ENCODE peak calls at places on chromosomes 3 and 15, in four cellular contexts. U is colonic mucosa, A is aorta, J is right lobe of liver. K is an unnamed sample.

GRCh38 chr15:76059320-76060097 is at the start of gene TMEM266:
- DNase-seq in U (peak), A (no peak), J (peak), K (no peak)

GRCh38 chr3:43153189-43154083 is 47.6 kb upstream of the POMGNT2 start:
- DNase-seq in U (peak), A (peak), J (no peak), K (peak)

GRCh38 chr3:156291269-156292123 is 171.1 kb downstream of the KCNAB1 start:
- DNase-seq in U (no peak), A (peak), J (no peak), K (no peak)

GRCh38 chr15:63042879-63043340 is 363 bp downstream of the TPM1 start:
- DNase-seq in U (peak), A (no peak), J (no peak), K (no peak)

GRCh38 chr3:129529436-129530210 is 1.2 kb downstream of the RHO start:
- DNase-seq in U (no peak), A (no peak), J (no peak), K (no peak)

GRCh38 chr3:142968319-142968718 is 4.8 kb upstream of the PAQR9 start:
- DNase-seq in U (no peak), A (no peak), J (no peak), K (no peak)

GRCh38 chr3:156743859-156744258 is 69.5 kb downstream of the TIPARP start:
- DNase-seq in U (no peak), A (no peak), J (no peak), K (no peak)

GRCh38 chr3:135982404-135982761 is 16.9 kb downstream of the PPP2R3A start:
- DNase-seq in U (no peak), A (no peak), J (no peak), K (no peak)

GRCh38 chr3:96813134-96813819 is 1.1 kb upstream of the EPHA6 start:
- DNase-seq in U (peak), A (peak), J (peak), K (no peak)

GRCh38 chr3:96814581-96815567 is at the start of gene EPHA6:
- DNase-seq in U (no peak), A (no peak), J (peak), K (no peak)

DNA sequence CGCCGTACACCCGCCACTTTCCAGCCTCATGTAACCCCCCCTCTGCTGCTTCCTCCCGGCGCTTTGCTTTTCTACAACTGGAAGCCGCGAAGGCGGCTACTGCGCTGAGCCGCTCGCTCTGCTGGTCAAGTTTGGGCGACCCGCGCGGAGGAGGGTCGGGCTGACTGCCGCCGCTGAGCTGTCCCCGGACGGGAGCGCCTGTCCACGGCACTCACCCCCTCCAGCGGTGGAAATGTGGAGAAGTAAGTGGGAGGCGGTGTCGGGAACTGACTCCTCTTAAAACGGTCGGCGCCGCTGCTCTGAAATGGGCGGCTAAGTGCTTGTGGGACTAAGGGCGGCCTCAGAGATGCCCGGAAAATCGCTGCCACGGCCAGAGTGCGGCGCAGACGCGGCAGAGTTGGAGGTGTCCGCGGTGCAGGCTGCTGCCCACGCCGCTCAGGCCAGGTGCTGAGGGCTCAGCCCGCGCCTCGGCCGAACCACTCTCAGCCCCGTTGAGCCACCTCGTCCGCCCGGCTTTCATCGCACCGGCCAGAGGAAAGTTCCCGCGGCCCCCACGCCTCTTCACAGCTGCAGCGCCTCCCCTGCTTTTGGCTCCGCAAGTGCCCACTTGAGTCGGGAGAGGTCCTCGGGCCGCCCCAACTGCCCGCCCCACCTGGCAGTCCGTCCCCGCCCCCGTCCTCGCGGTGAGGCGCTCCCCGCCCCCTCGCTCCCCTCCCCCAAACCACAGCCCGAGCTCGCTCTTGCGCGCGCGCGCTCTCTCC is 394 bp upstream of the EPHA6 start:
- DNase-seq in U (peak), A (peak), J (peak), K (no peak)
- H3K4me3 ChIP-seq in U (peak), A (peak), J (peak), K (peak)

DNA sequence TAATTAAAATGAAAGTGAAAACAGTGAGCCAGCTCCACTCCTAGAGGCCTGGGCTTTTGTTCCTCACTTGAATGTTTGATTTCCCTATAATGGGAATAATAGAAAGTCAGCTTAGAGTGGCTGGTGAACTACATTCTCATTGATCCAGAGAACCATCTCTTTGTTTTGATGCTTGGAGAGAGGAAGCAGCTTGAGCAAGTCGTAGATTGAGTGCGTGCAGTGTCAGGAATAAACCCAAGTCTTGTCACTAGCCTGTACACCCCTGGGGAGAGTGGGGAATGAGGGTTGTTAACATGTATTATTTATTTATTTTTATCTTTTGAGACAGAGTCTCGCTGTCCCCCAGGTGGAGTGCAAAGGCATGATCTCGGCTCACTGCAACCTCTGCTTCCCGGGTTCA is 885 bp upstream of the LSG1 start:
- DNase-seq in U (no peak), A (no peak), J (no peak), K (no peak)
- H3K4me3 ChIP-seq in U (peak), A (peak), J (peak), K (peak)

DNA sequence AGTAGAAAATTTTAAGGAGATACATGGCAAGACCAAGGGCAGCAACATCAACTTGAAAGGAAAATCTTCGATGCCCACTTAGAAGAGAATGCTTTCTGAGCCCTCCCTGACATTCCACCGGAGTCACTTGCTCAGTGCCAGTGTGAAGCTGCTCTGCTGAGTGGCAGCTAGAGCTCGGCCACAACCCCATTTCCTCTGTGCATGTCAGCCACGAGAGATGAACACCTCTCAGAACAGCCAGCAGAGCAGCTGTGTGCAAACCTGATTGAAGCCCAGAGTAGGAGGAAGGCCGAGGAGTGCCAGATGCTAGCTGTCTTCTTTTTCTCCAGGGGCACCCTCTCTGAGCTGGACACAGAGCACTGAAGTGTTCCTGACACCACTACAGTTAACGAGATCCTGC is 12.2 kb downstream of the TARS3 start:
- DNase-seq in U (no peak), A (no peak), J (no peak), K (no peak)
- H3K4me3 ChIP-seq in U (no peak), A (no peak), J (no peak), K (no peak)

GRCh38 chr3:17771177-17772048 is 29.0 kb upstream of the TBC1D5 start:
- DNase-seq in U (no peak), A (no peak), J (no peak), K (no peak)
- H3K4me3 ChIP-seq in U (no peak), A (no peak), J (no peak), K (no peak)

GRCh38 chr3:52770581-52771333 is at the start of gene NEK4:
- DNase-seq in U (peak), A (peak), J (peak), K (peak)

GRCh38 chr3:52771334-52771681 is 568 bp upstream of the NEK4 start:
- DNase-seq in U (no peak), A (no peak), J (no peak), K (no peak)

GRCh38 chr3:52773361-52774065 is 2.8 kb upstream of the NEK4 start:
- DNase-seq in U (no peak), A (no peak), J (peak), K (no peak)

GRCh38 chr3:52769786-52770445 is 824 bp downstream of the NEK4 start:
- DNase-seq in U (no peak), A (no peak), J (no peak), K (no peak)

DNA sequence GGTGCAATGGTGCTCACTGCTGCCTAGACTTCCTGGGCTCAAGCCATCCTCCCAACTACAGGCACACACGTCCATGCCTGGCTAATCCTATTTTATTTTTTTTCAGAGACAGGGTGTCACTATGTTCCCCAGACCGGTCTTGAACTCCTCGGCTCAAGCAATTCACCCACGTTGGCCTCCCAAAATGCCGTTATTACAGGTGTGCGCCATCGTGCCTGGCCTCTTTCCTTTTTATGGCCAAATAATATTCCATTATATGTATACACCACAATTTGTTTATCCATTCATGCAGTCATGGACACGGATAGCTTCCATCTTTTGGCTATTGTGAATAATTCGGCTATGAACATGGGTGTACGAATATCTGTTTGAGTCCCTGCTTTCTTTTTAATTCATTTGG is 962 bp upstream of the NEK4 start:
- DNase-seq in U (no peak), A (no peak), J (no peak), K (no peak)
- H3K4me3 ChIP-seq in U (no peak), A (peak), J (no peak), K (no peak)

GRCh38 chr3:134375542-134376384 is 1.5 kb upstream of the AMOTL2 start:
- DNase-seq in U (peak), A (peak), J (no peak), K (no peak)
- H3K4me3 ChIP-seq in U (no peak), A (no peak), J (peak), K (no peak)

GRCh38 chr3:172125963-172126403 is 86.6 kb downstream of the FNDC3B start:
- DNase-seq in U (peak), A (peak), J (no peak), K (no peak)

GRCh38 chr3:172127141-172127540 is 87.8 kb downstream of the FNDC3B start:
- DNase-seq in U (no peak), A (no peak), J (no peak), K (no peak)

GRCh38 chr3:172125053-172125452 is 85.7 kb downstream of the FNDC3B start:
- DNase-seq in U (no peak), A (no peak), J (no peak), K (no peak)

GRCh38 chr3:172127929-172128580 is 88.7 kb downstream of the FNDC3B start:
- DNase-seq in U (no peak), A (no peak), J (no peak), K (no peak)

DNA sequence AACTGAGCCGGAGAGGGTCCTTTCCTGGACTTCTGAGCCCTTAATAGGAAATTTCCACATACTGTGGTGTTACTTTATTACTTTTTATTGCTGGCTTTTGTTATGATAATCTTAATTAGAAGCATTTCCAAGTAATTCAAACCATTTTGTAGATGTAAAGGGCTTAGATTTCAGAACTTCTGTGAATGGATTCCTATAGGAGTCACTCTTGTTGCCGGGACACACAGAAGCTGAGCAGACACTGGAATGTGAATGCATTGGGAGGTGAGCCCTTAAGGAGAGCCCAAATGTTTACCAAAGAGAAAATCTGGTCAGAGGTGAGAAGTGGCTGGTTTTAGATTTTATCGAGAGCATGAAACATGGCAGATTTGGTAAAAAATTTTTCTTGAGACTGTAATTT is 87.4 kb downstream of the FNDC3B start:
- DNase-seq in U (no peak), A (no peak), J (no peak), K (no peak)
- H3K4me3 ChIP-seq in U (no peak), A (no peak), J (no peak), K (no peak)

DNA sequence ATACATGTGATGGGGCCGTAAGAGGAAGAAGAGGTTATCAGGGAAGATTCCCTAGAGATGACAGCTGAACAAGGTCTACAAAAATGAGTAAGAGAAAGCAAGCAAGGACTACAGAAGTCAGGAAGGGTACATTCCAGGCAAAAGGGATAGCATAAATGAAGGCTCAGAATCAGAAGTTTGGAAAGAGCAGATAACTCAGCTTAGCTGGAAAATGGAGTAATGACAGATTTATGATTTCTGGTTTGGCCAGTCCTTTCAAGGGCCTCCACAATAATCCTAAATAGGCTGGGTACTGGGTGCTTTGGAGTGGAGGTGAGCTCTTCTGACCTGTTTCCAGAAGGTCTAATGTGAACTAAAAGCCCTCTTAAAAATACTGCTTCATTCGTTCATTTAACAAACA is 110.7 kb downstream of the MYO5A start:
- DNase-seq in U (no peak), A (no peak), J (no peak), K (no peak)
- H3K4me3 ChIP-seq in U (no peak), A (no peak), J (no peak), K (no peak)

GRCh38 chr15:58064119-58065010 is 1.1 kb downstream of the ALDH1A2 start:
- DNase-seq in U (no peak), A (no peak), J (no peak), K (no peak)
- H3K4me3 ChIP-seq in U (no peak), A (no peak), J (no peak), K (no peak)

DNA sequence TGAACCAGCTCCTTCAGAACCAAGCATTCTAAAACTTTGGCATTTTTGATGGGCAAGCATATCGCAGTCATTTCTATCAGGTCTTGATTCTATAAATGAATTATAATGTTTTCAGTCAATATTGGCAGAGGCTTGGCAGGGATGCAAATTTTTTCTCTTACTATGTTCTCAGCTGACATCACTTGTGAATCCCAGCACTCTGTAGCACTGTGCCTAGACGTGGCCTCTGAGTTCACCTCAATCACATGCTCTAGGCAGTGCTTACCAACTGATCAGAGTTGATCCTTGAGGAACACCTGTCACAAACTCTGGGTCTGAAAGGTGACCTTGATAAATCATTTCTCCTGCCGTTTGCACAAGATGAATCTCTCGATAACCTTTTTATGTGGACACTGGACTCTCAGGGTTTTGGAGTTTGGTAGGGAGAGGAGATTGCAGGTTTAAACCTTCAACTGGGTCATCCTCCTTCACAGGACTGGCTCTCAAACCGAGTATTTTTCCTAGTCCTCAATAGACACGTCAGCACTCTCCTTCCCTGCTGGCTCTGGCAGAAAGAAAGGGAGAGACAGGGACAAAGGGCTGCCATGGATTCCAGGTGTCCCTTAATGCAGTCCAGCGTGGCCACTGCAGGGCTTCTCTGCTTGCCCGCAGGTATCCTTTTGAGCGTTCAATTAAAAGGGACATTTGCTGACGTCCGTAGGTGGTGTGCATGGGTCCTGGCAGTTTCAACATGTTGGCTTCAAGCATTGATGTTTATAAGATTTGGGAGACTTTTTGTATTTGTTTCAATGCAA is 222.3 kb upstream of the CMC1 start:
- DNase-seq in U (no peak), A (no peak), J (no peak), K (no peak)
- H3K4me3 ChIP-seq in U (no peak), A (no peak), J (no peak), K (no peak)